ENCODE peak calls at places on chromosomes 6 and 20, in ten cellular contexts. A, G, D, B, T, N, V, K, X and J are unnamed samples.

GRCh38 chr6:70150521-70150920 is 152.4 kb downstream of the COL9A1 start:
- DNase-seq in A (no peak), G (no peak), D (no peak), B (no peak), T (no peak), N (no peak), V (no peak), K (no peak), X (no peak), J (no peak)

GRCh38 chr6:14091329-14091978 is 26.1 kb upstream of the CD83 start:
- DNase-seq in A (no peak), G (no peak), D (no peak), B (no peak), T (no peak), N (no peak), V (no peak), K (no peak), X (no peak), J (no peak)

GRCh38 chr6:17066610-17067009 is 35.2 kb upstream of the STMND1 start:
- DNase-seq in A (no peak), G (no peak), D (no peak), B (no peak), T (no peak), N (no peak), V (no peak), K (no peak), X (no peak), J (peak; percentile 21)

GRCh38 chr6:28977351-28978136 is 27.6 kb downstream of the ZNF311 start:
- DNase-seq in A (no peak), G (peak; percentile 93), D (no peak), B (no peak), T (no peak), N (peak; percentile 86), V (peak; percentile 72), K (no peak), X (no peak), J (peak; percentile 87)

GRCh38 chr20:45085867-45086266 is 15.1 kb downstream of the KCNS1 start:
- DNase-seq in A (no peak), G (no peak), D (no peak), B (no peak), T (no peak), N (no peak), V (no peak), K (no peak), X (no peak), J (no peak)

GRCh38 chr6:30742316-30743098 is at the start of gene FLOT1:
- DNase-seq in A (peak; percentile 90), G (peak; percentile 99), D (peak; percentile 96), B (peak; percentile 92), T (peak; percentile 81), N (peak; percentile 90), V (peak; percentile 97), K (peak; percentile 88), X (peak; percentile 97), J (peak; percentile 99)

GRCh38 chr6:56268266-56268665 is 20.9 kb upstream of the COL21A1 start:
- DNase-seq in A (no peak), G (no peak), D (no peak), B (no peak), T (no peak), N (no peak), V (no peak), K (no peak), X (peak; percentile 43), J (no peak)

GRCh38 chr6:2237001-2237400 is 8.4 kb downstream of the GMDS start:
- DNase-seq in A (peak; percentile 24), G (peak; percentile 96), D (no peak), B (no peak), T (no peak), N (peak; percentile 72), V (peak; percentile 95), K (no peak), X (no peak), J (peak; percentile 84)

GRCh38 chr6:38350882-38351281 is 288.8 kb downstream of the BTBD9 start:
- DNase-seq in A (no peak), G (peak; percentile 90), D (no peak), B (no peak), T (no peak), N (no peak), V (peak; percentile 74), K (no peak), X (peak; percentile 32), J (no peak)

GRCh38 chr6:148464319-148465010 is 121.8 kb downstream of the SASH1 start:
- DNase-seq in A (no peak), G (peak; percentile 75), D (peak; percentile 77), B (peak; percentile 74), T (peak; percentile 26), N (peak; percentile 31), V (peak; percentile 74), K (peak; percentile 49), X (peak; percentile 84), J (peak; percentile 73)

GRCh38 chr20:34595377-34596184 is 37.1 kb downstream of the MAP1LC3A start:
- DNase-seq in A (no peak), G (no peak), D (no peak), B (no peak), T (no peak), N (no peak), V (no peak), K (no peak), X (no peak), J (no peak)

GRCh38 chr6:53795702-53796450 is 1.1 kb downstream of the LRRC1 start:
- DNase-seq in A (no peak), G (peak; percentile 49), D (peak; percentile 22), B (peak; percentile 54), T (peak; percentile 25), N (no peak), V (peak; percentile 25), K (no peak), X (no peak), J (peak; percentile 34)

GRCh38 chr20:60056345-60057122 is 98.3 kb downstream of the CDH26 start:
- DNase-seq in A (no peak), G (no peak), D (no peak), B (no peak), T (no peak), N (no peak), V (no peak), K (no peak), X (no peak), J (no peak)

GRCh38 chr6:117956386-117956785 is 49.3 kb downstream of the SLC35F1 start:
- DNase-seq in A (no peak), G (peak; percentile 18), D (no peak), B (no peak), T (no peak), N (peak; percentile 10), V (peak; percentile 16), K (no peak), X (no peak), J (no peak)

GRCh38 chr6:54440549-54440948 is 132.3 kb downstream of the TINAG start:
- DNase-seq in A (no peak), G (no peak), D (no peak), B (no peak), T (no peak), N (no peak), V (no peak), K (no peak), X (peak; percentile 6), J (no peak)

GRCh38 chr20:1005452-1006027 is 3.4 kb upstream of the RSPO4 start:
- DNase-seq in A (no peak), G (peak; percentile 49), D (no peak), B (peak; percentile 52), T (peak; percentile 17), N (peak; percentile 45), V (peak; percentile 61), K (no peak), X (no peak), J (peak; percentile 15)